ENCODE peak calls at places on chromosome X, in six cellular contexts. V, K, T, X, O and D are unnamed samples.

GRCh38 chrX:15702488-15703371 is 35.3 kb upstream of the CA5B start:
- DNase-seq in T (no peak), X (no peak), O (no peak), V (no peak), K (no peak), D (no peak)

GRCh38 chrX:32985544-32985943 is 225.8 kb downstream of the DMD start:
- DNase-seq in T (no peak), V (no peak), K (no peak), O (no peak), X (no peak), D (no peak)

GRCh38 chrX:25191403-25191802 is 175.6 kb upstream of the ARX start:
- DNase-seq in K (no peak), T (no peak), X (no peak), O (no peak), V (no peak), D (no peak)

GRCh38 chrX:142938793-142939192 is 86.9 kb upstream of the SPANXN4 start:
- DNase-seq in T (no peak), O (no peak), X (no peak), K (no peak), V (no peak), D (no peak)

GRCh38 chrX:21905209-21905735 is 35.2 kb upstream of the SMS start:
- DNase-seq in X (no peak), K (no peak), O (no peak), V (no peak), T (no peak), D (no peak)

GRCh38 chrX:150213481-150214030 is 149.6 kb upstream of the MAMLD1 start:
- DNase-seq in X (no peak), O (no peak), V (no peak), K (no peak), T (no peak), D (no peak)

GRCh38 chrX:96425204-96425603 is 259.4 kb upstream of the DIAPH2 start:
- DNase-seq in O (no peak), K (no peak), T (no peak), X (no peak), V (no peak), D (no peak)

GRCh38 chrX:123173833-123174232 is 10.2 kb upstream of the GRIA3 start:
- DNase-seq in K (no peak), O (peak), V (no peak), X (no peak), T (peak), D (no peak)

GRCh38 chrX:69031181-69031580 is 134.1 kb downstream of the PJA1 start:
- DNase-seq in X (no peak), K (no peak), O (no peak), V (no peak), T (peak), D (no peak)

GRCh38 chrX:21730011-21730410 is 27.9 kb downstream of the SMPX start:
- DNase-seq in O (no peak), X (no peak), V (no peak), K (no peak), T (no peak), D (no peak)

GRCh38 chrX:147917700-147918694 is 6.3 kb downstream of the FMR1 start:
- DNase-seq in T (no peak), X (no peak), V (no peak), O (peak), K (no peak), D (peak)

GRCh38 chrX:153411255-153411987 is at the start of gene ZFP92:
- DNase-seq in K (peak), X (no peak), T (no peak), V (no peak), O (no peak), D (no peak)

GRCh38 chrX:119041175-119041574 is 31.6 kb upstream of the CT47C1 start:
- DNase-seq in O (peak), K (no peak), X (no peak), T (peak), V (no peak), D (peak)

GRCh38 chrX:2627272-2627867 is 63.7 kb upstream of the CD99 start:
- DNase-seq in V (no peak), X (no peak), K (no peak), O (peak), T (peak), D (peak)

GRCh38 chrX:77743720-77744119 is 42.3 kb downstream of the ATRX start:
- DNase-seq in T (no peak), X (no peak), O (no peak), V (no peak), K (no peak), D (no peak)

GRCh38 chrX:859329-859728 is 228.7 kb downstream of the SHOX start:
- DNase-seq in T (no peak), X (no peak), V (no peak), O (no peak), K (no peak), D (no peak)

GRCh38 chrX:20472148-20472547 is 205.4 kb upstream of the RPS6KA3 start:
- DNase-seq in X (no peak), V (no peak), T (no peak), K (no peak), O (no peak), D (no peak)

GRCh38 chrX:99800016-99800415 is 610.1 kb downstream of the PCDH19 start:
- DNase-seq in X (no peak), V (no peak), O (no peak), K (no peak), T (no peak), D (no peak)

GRCh38 chrX:2913118-2913517 is 16.0 kb downstream of the ARSD start:
- DNase-seq in V (no peak), K (no peak), T (no peak), O (no peak), X (no peak), D (no peak)